ENCODE peak calls at places on chromosomes 2 and 18, in five cellular contexts. Q, H, L, Z and R are unnamed samples. For H3K4me1, the result is how much of the 10 kb centered on the place peaks cover.

GRCh38 chr18:34802938-34803337 is 92.8 kb downstream of the DTNA start:
- DNase-seq in Q (no peak), Z (no peak), H (no peak), L (no peak), R (no peak)

GRCh38 chr2:171479154-171479814 is 43.0 kb upstream of the CYBRD1 start:
- DNase-seq in Z (no peak), Q (no peak), H (no peak), L (no peak), R (no peak)

GRCh38 chr2:165401285-165401852 is 68.1 kb upstream of the CSRNP3 start:
- DNase-seq in Z (no peak), Q (peak), H (peak), L (peak), R (no peak)

GRCh38 chr18:22346342-22346967 is 71.3 kb downstream of the CTAGE1 start:
- DNase-seq in Z (no peak), H (no peak), L (no peak), Q (no peak), R (no peak)

GRCh38 chr18:54119524-54120019 is 104.9 kb downstream of the MBD2 start:
- DNase-seq in H (peak), Z (no peak), L (peak), Q (peak), R (no peak)

GRCh38 chr18:22179174-22179573 is 9.8 kb downstream of the GATA6 start:
- DNase-seq in H (no peak), Q (no peak), Z (no peak), L (no peak), R (no peak)

GRCh38 chr2:88828397-88829137 is 137.1 kb downstream of the RPIA start:
- DNase-seq in L (no peak), H (no peak), Z (no peak), Q (no peak), R (peak)

GRCh38 chr2:98757904-98758421 is 27.0 kb upstream of the MGAT4A start:
- DNase-seq in Q (peak), L (no peak), H (no peak), Z (peak), R (peak)

GRCh38 chr18:65287642-65288041 is 463.2 kb upstream of the CDH7 start:
- DNase-seq in Z (no peak), L (no peak), H (no peak), Q (no peak), R (no peak)

GRCh38 chr18:11025270-11025669 is 124.1 kb downstream of the PIEZO2 start:
- DNase-seq in Z (no peak), L (no peak), Q (no peak), H (no peak), R (no peak)

GRCh38 chr2:119291588-119292167 is 68.0 kb downstream of the STEAP3 start:
- DNase-seq in Z (no peak), Q (no peak), H (no peak), L (no peak), R (no peak)

GRCh38 chr18:43651067-43651466 is 373.8 kb upstream of the SYT4 start:
- DNase-seq in Q (no peak), H (no peak), Z (no peak), L (no peak), R (no peak)

GRCh38 chr2:197128897-197129296 is 181.7 kb downstream of the ANKRD44 start:
- DNase-seq in Q (no peak), Z (no peak), L (no peak), H (no peak), R (no peak)

GRCh38 chr2:551621-552020 is 125.6 kb downstream of the TMEM18 start:
- DNase-seq in H (peak), Q (no peak), Z (no peak), L (no peak), R (no peak)

GRCh38 chr2:217367464-217367863 is 507.6 kb upstream of the TNP1 start:
- DNase-seq in L (no peak), Q (no peak), Z (no peak), H (no peak), R (no peak)
- TF ChIP-seq POLR2AphosphoS5 in L (no peak), Q (no peak), Z (no peak), H (no peak), R (no peak)

GRCh38 chr2:219523031-219523671 is 8.9 kb downstream of the ASIC4 start:
- DNase-seq in Q (no peak), L (peak), Z (no peak), H (no peak), R (no peak)
- H3K4me3 ChIP-seq in Q (no peak), L (peak), Z (peak), H (no peak), R (no peak)

GRCh38 chr2:28589746-28590463 is 94.0 kb downstream of the PLB1 start:
- DNase-seq in Z (peak), H (no peak), L (no peak), Q (no peak), R (peak)
- H3K4me1 ChIP-seq in Z (under half), H (under half), L (under half), Q (under half), R (under half)

DNA sequence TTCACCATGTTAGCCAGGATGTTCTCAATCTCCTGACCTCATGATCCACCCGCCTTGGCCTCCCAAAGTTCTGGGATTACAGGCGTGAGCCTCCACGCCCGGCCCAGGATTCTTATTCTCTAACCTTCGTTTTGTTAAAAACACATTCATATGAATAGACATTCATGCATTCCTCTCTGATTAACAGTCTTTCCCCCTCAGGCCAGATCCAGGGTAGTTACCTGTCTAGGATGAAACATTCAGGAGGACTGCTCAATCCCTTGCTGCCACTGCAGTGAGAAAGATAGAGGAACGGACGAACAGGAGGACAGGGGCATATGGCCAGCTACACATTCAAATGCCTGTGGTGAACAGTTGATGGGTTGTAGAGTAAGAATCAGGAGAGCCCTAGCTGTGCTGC is 39.6 kb upstream of the EPC2 start:
- DNase-seq in Q (no peak), L (no peak), H (no peak), Z (no peak), R (no peak)
- TF ChIP-seq POLR2AphosphoS5 in Q (no peak), L (no peak), H (no peak), Z (no peak), R (no peak)

GRCh38 chr2:60446413-60447358 is 106.8 kb downstream of the BCL11A start:
- DNase-seq in H (no peak), Q (no peak), Z (no peak), L (no peak), R (no peak)
- H3K4me3 ChIP-seq in H (no peak), Q (no peak), Z (no peak), L (no peak), R (no peak)

GRCh38 chr2:26615336-26616031 is 25.7 kb downstream of the CIB4 start:
- DNase-seq in Q (peak), H (peak), Z (peak), L (peak), R (no peak)
- H3K4me1 ChIP-seq in Q (under half), H (under half), Z (under half), L (under half), R (under half)

GRCh38 chr18:50659091-50660003 is 99.5 kb downstream of the MAPK4 start:
- DNase-seq in L (no peak), Z (peak), H (no peak), Q (peak), R (no peak)
- TF ChIP-seq POLR2AphosphoS5 in L (no peak), Z (peak), H (no peak), Q (no peak), R (no peak)

GRCh38 chr2:231241755-231242507 is 43.5 kb downstream of the ARMC9 start:
- DNase-seq in Q (no peak), Z (peak), L (no peak), H (no peak), R (no peak)

GRCh38 chr2:231244382-231245252 is 46.2 kb downstream of the ARMC9 start:
- DNase-seq in Z (no peak), H (no peak), L (no peak), Q (no peak), R (no peak)

GRCh38 chr2:231243883-231244282 is 45.5 kb downstream of the ARMC9 start:
- DNase-seq in H (no peak), L (no peak), Z (no peak), Q (no peak), R (no peak)

GRCh38 chr2:231246171-231246842 is 47.9 kb downstream of the ARMC9 start:
- DNase-seq in H (no peak), Z (no peak), L (no peak), Q (no peak), R (no peak)

DNA sequence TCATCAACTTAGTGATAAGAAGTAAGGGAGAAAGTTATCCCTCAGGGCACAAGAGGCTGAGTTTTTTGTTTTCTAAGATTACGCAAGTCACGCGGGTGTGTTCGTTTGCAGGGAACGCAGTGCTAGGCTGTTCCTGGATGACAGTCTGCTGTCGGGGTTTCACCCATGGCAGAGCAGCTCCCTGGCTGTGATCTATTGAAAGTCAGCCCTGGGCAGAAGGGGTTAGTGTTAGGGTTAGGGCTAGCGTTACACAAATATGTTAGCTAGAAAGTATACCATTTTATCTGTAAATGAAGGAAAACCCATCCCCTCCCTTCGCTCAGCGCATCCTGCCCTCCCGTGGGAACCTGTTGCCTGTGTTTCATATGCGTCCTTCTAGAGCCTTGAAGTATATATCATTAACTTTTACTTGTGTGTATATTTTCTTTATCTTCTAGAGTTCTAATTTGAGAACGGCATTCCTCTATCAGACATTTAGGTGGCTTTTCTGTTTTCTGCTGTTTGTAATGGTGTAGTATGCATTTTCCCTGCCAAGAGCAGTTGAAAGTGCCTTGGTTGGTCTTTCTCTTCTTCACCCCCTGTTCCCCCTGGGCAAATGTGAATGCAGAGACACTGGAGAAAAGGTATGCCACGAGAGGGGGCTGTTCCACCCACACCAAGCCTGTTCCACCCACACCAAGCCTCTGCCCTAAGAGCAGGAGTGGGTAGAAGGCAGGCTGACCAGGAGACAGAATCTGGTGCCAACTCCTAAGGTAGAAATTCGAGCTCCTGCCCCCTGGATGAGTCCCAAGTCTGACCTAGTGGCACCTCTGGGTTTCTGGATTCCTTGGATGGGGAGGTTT is 47.0 kb downstream of the ARMC9 start:
- DNase-seq in Q (no peak), H (no peak), L (no peak), Z (no peak), R (no peak)
- H3K4me3 ChIP-seq in Q (no peak), H (no peak), L (no peak), Z (no peak), R (no peak)

DNA sequence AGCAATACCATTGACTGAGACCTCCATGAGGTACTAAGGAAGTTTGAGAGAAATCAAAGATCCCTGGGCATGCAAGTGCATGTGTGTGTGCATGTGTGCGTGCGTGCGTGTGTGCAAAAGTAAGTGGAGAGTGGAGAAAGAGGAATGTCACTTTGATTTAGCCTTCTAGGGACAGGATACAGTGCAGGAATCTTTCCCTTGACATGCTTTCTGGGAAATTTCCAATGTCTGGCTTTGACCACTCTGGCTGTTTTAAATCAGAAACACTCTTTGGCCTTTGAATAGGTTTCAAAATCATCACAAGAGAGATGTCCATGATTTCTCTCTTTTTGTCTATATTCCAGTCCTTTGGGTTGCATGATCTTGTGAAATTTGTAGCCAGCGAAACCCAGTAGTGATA is 162.0 kb downstream of the ALK start:
- DNase-seq in Z (no peak), H (no peak), Q (no peak), L (no peak), R (no peak)
- H3K4me1 ChIP-seq in Z (under half), H (half or more), Q (under half), L (under half), R (under half)